ENCODE peak calls at places on chromosomes 12 and 14, in eight cellular contexts. O is transverse colon, B is uterus, X is DND-41, A is fibroblast of lung, Z is lower lobe of right lung, C is mucosa of descending colon, Q is heart right ventricle. M is an unnamed sample. For H3K4me1, the result is how much of the 10 kb centered on the place peaks cover.

GRCh38 chr14:68775614-68776126 is 17.2 kb downstream of the ZFP36L1 start:
- DNase-seq in O (no peak), B (peak), X (no peak), A (no peak), Z (no peak), C (no peak), Q (no peak), M (peak)

GRCh38 chr12:76984566-76984965 is 80.8 kb downstream of the E2F7 start:
- DNase-seq in O (no peak), B (no peak), X (no peak), A (no peak), Z (no peak), C (no peak), Q (no peak), M (no peak)

GRCh38 chr12:116529048-116529447 is 30.1 kb upstream of the MAP1LC3B2 start:
- DNase-seq in O (no peak), B (peak), X (no peak), A (peak), Z (no peak), C (no peak), Q (no peak), M (no peak)

GRCh38 chr14:90418053-90418452 is 21.2 kb downstream of the CALM1 start:
- DNase-seq in O (no peak), B (no peak), X (no peak), A (no peak), Z (no peak), C (no peak), Q (no peak), M (no peak)

GRCh38 chr12:128316981-128317526 is 50.1 kb downstream of the TMEM132C start:
- DNase-seq in O (no peak), B (peak), X (no peak), A (no peak), Z (no peak), C (no peak), Q (no peak), M (no peak)

GRCh38 chr14:23306412-23307145 is at the start of gene BCL2L2:
- DNase-seq in O (peak), B (peak), X (peak), A (peak), Z (peak), C (peak), Q (peak), M (peak)

GRCh38 chr14:98408024-98408555 is 863.9 kb downstream of the BCL11B start:
- DNase-seq in O (no peak), B (no peak), X (no peak), A (no peak), Z (no peak), C (no peak), Q (no peak), M (no peak)

GRCh38 chr12:47773062-47773857 is at the start of gene SLC48A1:
- DNase-seq in O (peak), B (peak), X (peak), A (peak), Z (peak), C (peak), Q (peak), M (peak)

GRCh38 chr14:45201908-45202307 is 51.1 kb downstream of the MIS18BP1 start:
- DNase-seq in O (no peak), B (no peak), X (peak), A (peak), Z (no peak), C (no peak), Q (no peak), M (no peak)

GRCh38 chr12:90922068-90922743 is 32.8 kb downstream of the CCER1 start:
- DNase-seq in O (no peak), B (no peak), X (no peak), A (peak), Z (no peak), C (no peak), Q (no peak), M (no peak)

GRCh38 chr14:94373708-94374107 is 14.7 kb downstream of the SERPINA1 start:
- DNase-seq in O (no peak), B (no peak), X (no peak), A (peak), Z (no peak), C (no peak), Q (no peak), M (peak)

GRCh38 chr12:118058881-118059644 is 1.9 kb downstream of the WSB2 start:
- DNase-seq in O (no peak), B (no peak), X (no peak), A (no peak), Z (no peak), C (no peak), Q (no peak), M (no peak)

GRCh38 chr14:55760801-55761200 is 180.8 kb downstream of the KTN1 start:
- DNase-seq in O (no peak), B (no peak), X (no peak), A (no peak), Z (no peak), C (no peak), Q (no peak), M (no peak)
- H3K4me1 ChIP-seq in O (under half), B (under half), X (under half), A (under half), Z (under half), C (under half), Q (under half), M (under half)

GRCh38 chr12:63151061-63151897 is at the start of gene AVPR1A:
- DNase-seq in O (no peak), B (peak), X (no peak), A (no peak), Z (no peak), C (no peak), Q (peak), M (peak)

GRCh38 chr12:63150255-63151060 is 543 bp downstream of the AVPR1A start:
- DNase-seq in O (no peak), B (peak), X (no peak), A (no peak), Z (peak), C (peak), Q (peak), M (peak)

GRCh38 chr12:63154560-63154959 is 3.6 kb upstream of the AVPR1A start:
- DNase-seq in O (no peak), B (no peak), X (no peak), A (no peak), Z (no peak), C (no peak), Q (no peak), M (no peak)

GRCh38 chr12:63151898-63152700 is 1.1 kb upstream of the AVPR1A start:
- DNase-seq in O (peak), B (peak), X (peak), A (peak), Z (no peak), C (no peak), Q (peak), M (no peak)

GRCh38 chr12:63149884-63150254 is 1.1 kb downstream of the AVPR1A start:
- DNase-seq in O (no peak), B (peak), X (no peak), A (no peak), Z (no peak), C (peak), Q (no peak), M (no peak)
- H3K4me3 ChIP-seq in O (peak), B (peak), X (no peak), A (no peak), Z (peak), C (no peak), Q (peak), M (peak)

GRCh38 chr12:11242656-11243055 is 26.9 kb downstream of the PRB3 start:
- DNase-seq in O (no peak), B (no peak), X (no peak), A (no peak), Z (no peak), C (no peak), Q (no peak), M (no peak)

GRCh38 chr12:11238275-11238674 is 31.2 kb downstream of the PRB3 start:
- DNase-seq in O (no peak), B (no peak), X (no peak), A (no peak), Z (no peak), C (no peak), Q (no peak), M (no peak)
- TF ChIP-seq CTCF in O (no peak), B (no peak), X (no peak), A (no peak), Z (no peak), C (no peak), Q (no peak), M (no peak)

GRCh38 chr12:57461326-57461903 is 1.8 kb downstream of the GLI1 start:
- DNase-seq in O (peak), B (peak), X (peak), A (peak), Z (no peak), C (peak), Q (peak), M (peak)
- H3K4me1 ChIP-seq in O (under half), B (under half), X (under half), A (under half), Z (under half), C (under half), Q (under half), M (under half)